ENCODE peak calls at places on chromosomes 5 and 9, in ten cellular contexts. One of them, this sample, is unnamed.

GRCh38 chr5:159605585-159605984 is 275.3 kb upstream of the IL12B start:
- DNase-seq in pons: no peak
- DNase-seq in anterior cingulate cortex: no peak
- DNase-seq in amniotic stem cell: no peak
- DNase-seq in tibial nerve: no peak
- DNase-seq in HFF-Myc: no peak
- DNase-seq in effector CD4-positive, alpha-beta T cell: no peak
- DNase-seq in activated CD4-positive, alpha-beta T cell treated with anti-CD3 and anti-CD28 coated beads for 36 hours: no peak
- DNase-seq in GM23248: no peak
- DNase-seq in PC-3: no peak
- DNase-seq in this sample: no peak

GRCh38 chr9:112002847-112003457 is 106.3 kb downstream of the UGCG start:
- DNase-seq in activated CD4-positive, alpha-beta T cell treated with anti-CD3 and anti-CD28 coated beads for 36 hours: no peak
- DNase-seq in PC-3: no peak
- DNase-seq in tibial nerve: no peak
- DNase-seq in pons: no peak
- DNase-seq in GM23248: no peak
- DNase-seq in effector CD4-positive, alpha-beta T cell: no peak
- DNase-seq in amniotic stem cell: no peak
- DNase-seq in HFF-Myc: no peak
- DNase-seq in anterior cingulate cortex: no peak
- DNase-seq in this sample: no peak

GRCh38 chr5:115321309-115321708 is 24.9 kb upstream of the CCDC112 start:
- DNase-seq in anterior cingulate cortex: no peak
- DNase-seq in amniotic stem cell: no peak
- DNase-seq in GM23248: peak; percentile 67
- DNase-seq in activated CD4-positive, alpha-beta T cell treated with anti-CD3 and anti-CD28 coated beads for 36 hours: peak; percentile 14
- DNase-seq in pons: no peak
- DNase-seq in PC-3: peak; percentile 63
- DNase-seq in tibial nerve: no peak
- DNase-seq in HFF-Myc: no peak
- DNase-seq in effector CD4-positive, alpha-beta T cell: no peak
- DNase-seq in this sample: no peak

GRCh38 chr5:61625682-61626620 is 293.9 kb downstream of the ZSWIM6 start:
- DNase-seq in PC-3: no peak
- DNase-seq in GM23248: peak; percentile 66
- DNase-seq in anterior cingulate cortex: peak; percentile 55
- DNase-seq in tibial nerve: peak; percentile 43
- DNase-seq in HFF-Myc: no peak
- DNase-seq in effector CD4-positive, alpha-beta T cell: no peak
- DNase-seq in amniotic stem cell: no peak
- DNase-seq in activated CD4-positive, alpha-beta T cell treated with anti-CD3 and anti-CD28 coated beads for 36 hours: peak; percentile 59
- DNase-seq in pons: peak; percentile 77
- DNase-seq in this sample: no peak

GRCh38 chr5:173229381-173229959 is 5.5 kb downstream of the NKX2-5 start:
- DNase-seq in PC-3: no peak
- DNase-seq in tibial nerve: peak; percentile 14
- DNase-seq in effector CD4-positive, alpha-beta T cell: no peak
- DNase-seq in HFF-Myc: no peak
- DNase-seq in activated CD4-positive, alpha-beta T cell treated with anti-CD3 and anti-CD28 coated beads for 36 hours: no peak
- DNase-seq in GM23248: no peak
- DNase-seq in anterior cingulate cortex: no peak
- DNase-seq in amniotic stem cell: no peak
- DNase-seq in pons: no peak
- DNase-seq in this sample: no peak

GRCh38 chr5:59088546-59088945 is 505.7 kb downstream of the RAB3C start:
- DNase-seq in PC-3: no peak
- DNase-seq in amniotic stem cell: no peak
- DNase-seq in effector CD4-positive, alpha-beta T cell: no peak
- DNase-seq in GM23248: no peak
- DNase-seq in HFF-Myc: no peak
- DNase-seq in pons: no peak
- DNase-seq in activated CD4-positive, alpha-beta T cell treated with anti-CD3 and anti-CD28 coated beads for 36 hours: no peak
- DNase-seq in anterior cingulate cortex: no peak
- DNase-seq in tibial nerve: no peak
- DNase-seq in this sample: no peak

GRCh38 chr5:54722846-54723433 is 205.4 kb downstream of the SNX18 start:
- DNase-seq in tibial nerve: no peak
- DNase-seq in PC-3: peak; percentile 12
- DNase-seq in effector CD4-positive, alpha-beta T cell: no peak
- DNase-seq in GM23248: peak; percentile 44
- DNase-seq in anterior cingulate cortex: no peak
- DNase-seq in pons: no peak
- DNase-seq in amniotic stem cell: no peak
- DNase-seq in activated CD4-positive, alpha-beta T cell treated with anti-CD3 and anti-CD28 coated beads for 36 hours: no peak
- DNase-seq in HFF-Myc: no peak
- DNase-seq in this sample: no peak

GRCh38 chr5:157442989-157443619 is 16.9 kb upstream of the NIPAL4 start:
- DNase-seq in PC-3: no peak
- DNase-seq in HFF-Myc: peak; percentile 9
- DNase-seq in pons: no peak
- DNase-seq in anterior cingulate cortex: no peak
- DNase-seq in effector CD4-positive, alpha-beta T cell: no peak
- DNase-seq in GM23248: no peak
- DNase-seq in activated CD4-positive, alpha-beta T cell treated with anti-CD3 and anti-CD28 coated beads for 36 hours: no peak
- DNase-seq in tibial nerve: no peak
- DNase-seq in amniotic stem cell: no peak
- DNase-seq in this sample: no peak

GRCh38 chr9:4997196-4997595 is 12.1 kb downstream of the JAK2 start:
- DNase-seq in activated CD4-positive, alpha-beta T cell treated with anti-CD3 and anti-CD28 coated beads for 36 hours: no peak
- DNase-seq in amniotic stem cell: no peak
- DNase-seq in anterior cingulate cortex: no peak
- DNase-seq in effector CD4-positive, alpha-beta T cell: no peak
- DNase-seq in pons: no peak
- DNase-seq in GM23248: no peak
- DNase-seq in tibial nerve: no peak
- DNase-seq in PC-3: no peak
- DNase-seq in HFF-Myc: no peak
- DNase-seq in this sample: no peak

GRCh38 chr9:5178126-5178805 is 7.2 kb downstream of the INSL6 start:
- DNase-seq in HFF-Myc: no peak
- DNase-seq in tibial nerve: no peak
- DNase-seq in PC-3: no peak
- DNase-seq in pons: no peak
- DNase-seq in anterior cingulate cortex: no peak
- DNase-seq in activated CD4-positive, alpha-beta T cell treated with anti-CD3 and anti-CD28 coated beads for 36 hours: peak; percentile 25
- DNase-seq in amniotic stem cell: no peak
- DNase-seq in GM23248: no peak
- DNase-seq in effector CD4-positive, alpha-beta T cell: no peak
- DNase-seq in this sample: no peak

GRCh38 chr5:12322042-12322441 is 417.8 kb upstream of the CTNND2 start:
- DNase-seq in PC-3: no peak
- DNase-seq in HFF-Myc: no peak
- DNase-seq in pons: no peak
- DNase-seq in amniotic stem cell: no peak
- DNase-seq in activated CD4-positive, alpha-beta T cell treated with anti-CD3 and anti-CD28 coated beads for 36 hours: no peak
- DNase-seq in anterior cingulate cortex: no peak
- DNase-seq in GM23248: no peak
- DNase-seq in effector CD4-positive, alpha-beta T cell: no peak
- DNase-seq in tibial nerve: no peak
- DNase-seq in this sample: no peak

GRCh38 chr9:136228107-136228875 is 17.3 kb downstream of the QSOX2 start:
- DNase-seq in GM23248: peak; percentile 82
- DNase-seq in anterior cingulate cortex: peak; percentile 5
- DNase-seq in tibial nerve: no peak
- DNase-seq in PC-3: peak; percentile 92
- DNase-seq in HFF-Myc: no peak
- DNase-seq in amniotic stem cell: peak; percentile 14
- DNase-seq in activated CD4-positive, alpha-beta T cell treated with anti-CD3 and anti-CD28 coated beads for 36 hours: peak; percentile 59
- DNase-seq in effector CD4-positive, alpha-beta T cell: no peak
- DNase-seq in pons: no peak
- DNase-seq in this sample: no peak

GRCh38 chr9:126417007-126417406 is 90.4 kb downstream of the MVB12B start:
- DNase-seq in activated CD4-positive, alpha-beta T cell treated with anti-CD3 and anti-CD28 coated beads for 36 hours: no peak
- DNase-seq in effector CD4-positive, alpha-beta T cell: no peak
- DNase-seq in GM23248: no peak
- DNase-seq in anterior cingulate cortex: no peak
- DNase-seq in PC-3: no peak
- DNase-seq in amniotic stem cell: no peak
- DNase-seq in tibial nerve: no peak
- DNase-seq in pons: no peak
- DNase-seq in HFF-Myc: no peak
- DNase-seq in this sample: no peak

GRCh38 chr9:104836767-104837166 is 72.8 kb downstream of the NIPSNAP3B start:
- DNase-seq in amniotic stem cell: no peak
- DNase-seq in PC-3: no peak
- DNase-seq in anterior cingulate cortex: no peak
- DNase-seq in activated CD4-positive, alpha-beta T cell treated with anti-CD3 and anti-CD28 coated beads for 36 hours: no peak
- DNase-seq in HFF-Myc: no peak
- DNase-seq in effector CD4-positive, alpha-beta T cell: no peak
- DNase-seq in tibial nerve: no peak
- DNase-seq in GM23248: no peak
- DNase-seq in pons: no peak
- DNase-seq in this sample: no peak

GRCh38 chr9:91178281-91179236 is 183.2 kb downstream of the AUH start:
- DNase-seq in effector CD4-positive, alpha-beta T cell: no peak
- DNase-seq in activated CD4-positive, alpha-beta T cell treated with anti-CD3 and anti-CD28 coated beads for 36 hours: peak; percentile 37
- DNase-seq in amniotic stem cell: no peak
- DNase-seq in anterior cingulate cortex: no peak
- DNase-seq in GM23248: no peak
- DNase-seq in pons: no peak
- DNase-seq in HFF-Myc: no peak
- DNase-seq in tibial nerve: no peak
- DNase-seq in PC-3: no peak
- DNase-seq in this sample: no peak

GRCh38 chr5:55509768-55510522 is 24.8 kb downstream of the PLPP1 start:
- DNase-seq in pons: no peak
- DNase-seq in HFF-Myc: no peak
- DNase-seq in tibial nerve: no peak
- DNase-seq in activated CD4-positive, alpha-beta T cell treated with anti-CD3 and anti-CD28 coated beads for 36 hours: no peak
- DNase-seq in GM23248: peak; percentile 21
- DNase-seq in PC-3: peak; percentile 73
- DNase-seq in anterior cingulate cortex: no peak
- DNase-seq in amniotic stem cell: no peak
- DNase-seq in effector CD4-positive, alpha-beta T cell: no peak
- DNase-seq in this sample: no peak

GRCh38 chr5:51185985-51186384 is 197.3 kb upstream of the ISL1 start:
- DNase-seq in tibial nerve: no peak
- DNase-seq in amniotic stem cell: no peak
- DNase-seq in activated CD4-positive, alpha-beta T cell treated with anti-CD3 and anti-CD28 coated beads for 36 hours: no peak
- DNase-seq in anterior cingulate cortex: no peak
- DNase-seq in PC-3: no peak
- DNase-seq in GM23248: no peak
- DNase-seq in HFF-Myc: no peak
- DNase-seq in effector CD4-positive, alpha-beta T cell: no peak
- DNase-seq in pons: no peak
- DNase-seq in this sample: no peak

GRCh38 chr5:77295863-77296378 is 85.4 kb downstream of the PDE8B start:
- DNase-seq in PC-3: no peak
- DNase-seq in activated CD4-positive, alpha-beta T cell treated with anti-CD3 and anti-CD28 coated beads for 36 hours: no peak
- DNase-seq in tibial nerve: no peak
- DNase-seq in effector CD4-positive, alpha-beta T cell: no peak
- DNase-seq in anterior cingulate cortex: no peak
- DNase-seq in GM23248: no peak
- DNase-seq in HFF-Myc: no peak
- DNase-seq in pons: no peak
- DNase-seq in amniotic stem cell: no peak
- DNase-seq in this sample: no peak

GRCh38 chr9:129671519-129671918 is 6.1 kb downstream of the PRRX2 start:
- DNase-seq in amniotic stem cell: no peak
- DNase-seq in effector CD4-positive, alpha-beta T cell: no peak
- DNase-seq in PC-3: no peak
- DNase-seq in HFF-Myc: no peak
- DNase-seq in GM23248: peak; percentile 82
- DNase-seq in pons: no peak
- DNase-seq in activated CD4-positive, alpha-beta T cell treated with anti-CD3 and anti-CD28 coated beads for 36 hours: peak; percentile 43
- DNase-seq in tibial nerve: no peak
- DNase-seq in anterior cingulate cortex: no peak
- DNase-seq in this sample: no peak